ENCODE peak calls at places on chromosomes 6 and 20, in six cellular contexts. Z, E, P, S, C and V are unnamed samples.

GRCh38 chr6:127971945-127972391 is 71.1 kb upstream of the THEMIS start:
- DNase-seq in S (peak), P (no peak), E (no peak), C (peak), Z (peak), V (peak)

GRCh38 chr20:24998631-24999445 is 6.3 kb upstream of the APMAP start:
- DNase-seq in P (no peak), C (peak), S (no peak), E (no peak), Z (no peak), V (no peak)

GRCh38 chr20:10985536-10985935 is 311.7 kb upstream of the JAG1 start:
- DNase-seq in Z (peak), S (peak), E (no peak), C (peak), P (no peak), V (no peak)

GRCh38 chr6:36857325-36857724 is 17.3 kb downstream of the PPIL1 start:
- DNase-seq in S (no peak), E (peak), P (no peak), Z (no peak), C (no peak), V (no peak)

GRCh38 chr6:166097914-166098522 is 69.6 kb downstream of the TBXT start:
- DNase-seq in C (peak), S (peak), E (peak), P (peak), Z (no peak), V (no peak)

GRCh38 chr20:21361266-21361665 is 36.1 kb downstream of the NKX2-4 start:
- DNase-seq in P (no peak), C (peak), E (no peak), S (peak), Z (no peak), V (no peak)

GRCh38 chr6:9467746-9468145 is 947.1 kb downstream of the TFAP2A start:
- DNase-seq in S (peak), P (no peak), E (no peak), C (peak), Z (peak), V (peak)

GRCh38 chr20:52572687-52573086 is 381.1 kb upstream of the ZFP64 start:
- DNase-seq in S (no peak), E (no peak), P (no peak), C (peak), Z (no peak), V (no peak)

GRCh38 chr20:31708839-31709534 is 13.7 kb downstream of the BCL2L1 start:
- DNase-seq in Z (no peak), P (peak), E (no peak), C (no peak), S (no peak), V (no peak)

GRCh38 chr6:26327450-26328264 is 37.3 kb upstream of the BTN3A2 start:
- DNase-seq in Z (peak), S (peak), C (peak), P (peak), E (no peak), V (no peak)

GRCh38 chr6:14635195-14635594 is 517.6 kb downstream of the CD83 start:
- DNase-seq in C (no peak), P (no peak), S (no peak), E (no peak), Z (no peak), V (no peak)

GRCh38 chr20:22333885-22334545 is 250.4 kb downstream of the FOXA2 start:
- DNase-seq in S (peak), P (peak), E (peak), C (peak), Z (peak), V (no peak)

GRCh38 chr6:125546827-125547226 is 202.6 kb upstream of the HEY2 start:
- DNase-seq in S (peak), P (peak), C (peak), E (no peak), Z (no peak), V (no peak)

GRCh38 chr6:25971187-25971811 is 8.7 kb downstream of the TRIM38 start:
- DNase-seq in S (peak), P (no peak), C (peak), Z (peak), E (peak), V (peak)

GRCh38 chr6:168127384-168127868 is 48.4 kb upstream of the FRMD1 start:
- DNase-seq in Z (no peak), C (no peak), E (no peak), S (no peak), P (no peak), V (no peak)

GRCh38 chr6:168671863-168672546 is 231.0 kb downstream of the SMOC2 start:
- DNase-seq in Z (no peak), P (no peak), C (no peak), S (no peak), E (no peak), V (no peak)

GRCh38 chr6:56076033-56076432 is 171.3 kb downstream of the COL21A1 start:
- DNase-seq in S (no peak), E (no peak), P (no peak), C (peak), Z (no peak), V (no peak)

GRCh38 chr6:166206066-166206465 is 38.4 kb upstream of the TBXT start:
- DNase-seq in E (no peak), Z (no peak), S (no peak), P (no peak), C (no peak), V (no peak)

GRCh38 chr6:39016831-39017230 is 31.8 kb upstream of the GLP1R start:
- DNase-seq in C (no peak), E (no peak), Z (no peak), P (no peak), S (no peak), V (no peak)

GRCh38 chr6:8103726-8104125 is 1.4 kb upstream of the EEF1E1 start:
- DNase-seq in S (no peak), C (no peak), E (no peak), P (no peak), Z (no peak), V (no peak)
- H3K4me3 ChIP-seq in S (no peak), C (no peak), E (no peak), P (no peak), Z (no peak), V (no peak)

GRCh38 chr6:44100088-44100550 is 27.1 kb downstream of the MRPL14 start:
- DNase-seq in Z (no peak), S (peak), P (peak), C (peak), E (no peak), V (no peak)
- TF ChIP-seq CTCF in Z (peak), S (peak), P (peak), C (peak), E (peak), V (peak)

GRCh38 chr20:54774423-54774822 is 299.0 kb downstream of the DOK5 start:
- DNase-seq in Z (no peak), S (no peak), C (no peak), P (no peak), E (no peak), V (no peak)

GRCh38 chr20:54772931-54773642 is 297.7 kb downstream of the DOK5 start:
- DNase-seq in Z (no peak), S (no peak), P (no peak), C (no peak), E (no peak), V (no peak)

GRCh38 chr20:54773643-54774000 is 298.2 kb downstream of the DOK5 start:
- DNase-seq in E (no peak), Z (no peak), C (no peak), S (no peak), P (no peak), V (no peak)
- H3K4me3 ChIP-seq in E (no peak), Z (no peak), C (no peak), S (no peak), P (no peak), V (no peak)

GRCh38 chr6:70982747-70983146 is 25.9 kb upstream of the B3GAT2 start:
- DNase-seq in C (no peak), Z (no peak), S (no peak), E (no peak), P (no peak), V (no peak)
- TF ChIP-seq CTCF in C (no peak), Z (no peak), S (no peak), E (no peak), P (no peak), V (no peak)

GRCh38 chr6:83430606-83431544 is at the start of gene ME1:
- DNase-seq in Z (peak), E (peak), S (peak), C (peak), P (peak), V (peak)

GRCh38 chr6:83429269-83429668 is 1.6 kb downstream of the ME1 start:
- DNase-seq in P (no peak), Z (no peak), S (no peak), C (no peak), E (no peak), V (no peak)

GRCh38 chr6:83432626-83433025 is 1.8 kb upstream of the ME1 start:
- DNase-seq in S (peak), Z (no peak), E (no peak), C (no peak), P (no peak), V (no peak)

GRCh38 chr6:83429857-83430605 is 820 bp downstream of the ME1 start:
- DNase-seq in C (peak), Z (peak), P (peak), E (peak), S (peak), V (no peak)

GRCh38 chr6:83431545-83432165 is 804 bp upstream of the ME1 start:
- DNase-seq in S (no peak), P (peak), C (no peak), E (peak), Z (no peak), V (no peak)
- H3K4me3 ChIP-seq in S (peak), P (peak), C (no peak), E (peak), Z (peak), V (peak)

DNA sequence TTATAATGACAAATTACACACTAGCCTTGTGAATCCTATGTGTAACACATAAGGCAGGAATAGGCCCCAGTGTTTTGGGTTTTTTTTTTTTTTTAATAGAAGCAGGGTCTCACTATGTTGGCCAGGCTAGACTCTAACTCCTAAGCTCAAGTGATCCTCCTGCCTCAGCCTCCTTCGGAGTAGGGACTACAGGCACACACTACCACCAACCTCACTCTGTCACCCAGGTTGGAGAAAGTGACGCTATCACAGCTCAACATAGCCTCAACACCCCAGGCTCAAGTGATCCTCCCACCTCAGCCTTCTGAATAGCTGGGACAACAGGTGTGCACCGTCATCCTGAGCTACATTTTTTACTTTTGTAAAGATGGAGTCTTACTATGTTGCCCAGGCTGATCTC is 205.8 kb upstream of the RREB1 start:
- DNase-seq in C (no peak), P (no peak), Z (no peak), E (no peak), S (no peak), V (no peak)
- TF ChIP-seq CTCF in C (no peak), P (no peak), Z (no peak), E (no peak), S (no peak), V (no peak)

GRCh38 chr20:37697314-37697713 is 3.5 kb downstream of the CTNNBL1 start:
- DNase-seq in S (no peak), C (no peak), E (no peak), Z (no peak), P (no peak), V (no peak)

GRCh38 chr20:37693203-37693602 is 627 bp upstream of the CTNNBL1 start:
- DNase-seq in Z (no peak), E (no peak), P (no peak), S (peak), C (no peak), V (no peak)

GRCh38 chr20:37692447-37693166 is 1.2 kb upstream of the CTNNBL1 start:
- DNase-seq in C (no peak), E (no peak), P (no peak), S (no peak), Z (no peak), V (no peak)

GRCh38 chr20:37693629-37694626 is at the start of gene CTNNBL1:
- DNase-seq in P (peak), C (peak), Z (peak), S (peak), E (peak), V (peak)

DNA sequence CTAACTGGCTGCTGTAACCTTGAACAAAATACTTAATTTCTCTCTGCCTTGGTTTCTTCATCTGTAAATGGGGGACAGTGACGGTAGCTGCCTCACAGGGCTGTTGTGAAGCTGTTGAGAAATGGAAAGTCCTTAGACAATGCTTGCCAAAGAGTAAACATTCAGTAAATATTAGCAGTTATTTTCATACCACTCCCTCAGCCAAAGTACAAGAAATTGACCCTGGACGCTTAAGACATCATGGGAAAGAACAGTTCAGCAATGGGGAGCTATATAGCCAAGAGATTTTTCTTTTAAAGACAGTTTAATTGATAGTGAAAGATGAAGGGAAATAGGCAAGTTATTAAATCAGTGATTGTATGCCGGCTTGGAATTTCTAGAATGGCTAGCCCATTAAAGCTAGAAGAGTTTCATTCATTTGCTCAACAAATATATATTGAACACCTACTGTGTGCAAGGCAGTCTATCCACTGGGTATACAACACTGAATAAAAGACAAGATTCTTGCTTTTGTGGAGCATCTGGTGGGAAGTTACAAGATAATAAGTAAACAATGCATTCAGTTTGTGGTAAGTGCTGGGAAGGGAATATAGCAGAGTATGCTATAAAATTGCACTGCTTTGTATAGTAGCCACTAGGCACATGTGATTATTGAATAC is 2.0 kb downstream of the CTNNBL1 start:
- DNase-seq in P (no peak), C (no peak), Z (no peak), E (no peak), S (no peak), V (no peak)
- H3K4me3 ChIP-seq in P (no peak), C (no peak), Z (no peak), E (no peak), S (no peak), V (no peak)

GRCh38 chr20:1734269-1734858 is 76.8 kb upstream of the SIRPG start:
- DNase-seq in Z (peak), E (no peak), S (peak), C (no peak), P (no peak), V (no peak)
- TF ChIP-seq CTCF in Z (no peak), E (no peak), S (no peak), C (no peak), P (no peak), V (no peak)

GRCh38 chr6:24355422-24355821 is 2.4 kb downstream of the DCDC2 start:
- DNase-seq in C (no peak), P (no peak), E (no peak), Z (no peak), S (no peak), V (no peak)

GRCh38 chr6:24359640-24360454 is 2.0 kb upstream of the DCDC2 start:
- DNase-seq in C (peak), Z (peak), S (peak), E (peak), P (peak), V (peak)

GRCh38 chr6:24356310-24357035 is 1.4 kb downstream of the DCDC2 start:
- DNase-seq in C (no peak), P (no peak), Z (no peak), E (no peak), S (no peak), V (no peak)

GRCh38 chr6:24358219-24358821 is 461 bp upstream of the DCDC2 start:
- DNase-seq in Z (no peak), P (no peak), S (no peak), E (no peak), C (no peak), V (no peak)

DNA sequence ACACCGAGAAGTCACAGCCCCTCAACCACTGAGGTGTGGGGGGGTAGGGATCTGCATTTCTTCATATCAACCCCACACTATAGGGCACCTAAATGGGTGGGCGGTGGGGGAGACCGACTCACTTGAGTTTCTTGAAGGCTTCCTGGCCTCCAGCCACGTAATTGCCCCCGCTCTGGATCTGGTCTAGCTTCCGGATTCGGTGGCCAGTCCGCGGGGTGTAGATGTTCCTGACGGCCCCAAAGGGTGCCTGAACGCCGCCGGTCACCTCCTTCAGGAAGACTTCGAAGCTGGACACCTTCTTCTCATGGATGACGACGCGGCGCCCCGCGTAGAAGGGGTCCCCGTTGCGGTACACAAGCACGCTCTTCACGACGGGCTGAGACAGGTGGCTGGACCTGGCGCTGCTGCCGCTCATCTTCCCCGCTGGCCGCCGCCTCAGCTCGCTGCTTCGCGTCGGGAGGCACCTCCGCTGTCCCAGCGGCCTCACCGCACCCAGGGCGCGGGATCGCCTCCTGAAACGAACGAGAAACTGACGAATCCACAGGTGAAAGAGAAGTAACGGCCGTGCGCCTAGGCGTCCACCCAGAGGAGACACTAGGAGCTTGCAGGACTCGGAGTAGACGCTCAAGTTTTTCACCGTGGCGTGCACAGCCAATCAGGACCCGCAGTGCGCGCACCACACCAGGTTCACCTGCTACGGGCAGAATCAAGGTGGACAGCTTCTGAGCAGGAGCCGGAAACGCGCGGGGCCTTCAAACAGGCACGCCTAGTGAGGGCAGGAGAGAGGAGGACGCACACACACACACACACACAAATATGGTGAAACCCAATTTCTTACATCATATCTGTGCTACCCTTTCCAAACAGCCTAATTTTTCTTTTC is at the start of gene DCDC2:
- DNase-seq in E (peak), Z (no peak), C (peak), S (peak), P (peak), V (no peak)
- H3K4me3 ChIP-seq in E (peak), Z (peak), C (peak), S (peak), P (peak), V (no peak)